ENCODE peak calls at places on chromosomes 11 and 22, in six cellular contexts. One of them, this sample, is unnamed.

GRCh38 chr11:64649304-64649703 is 58.3 kb downstream of the SLC22A12 start:
- DNase-seq in Karpas-422: peak
- DNase-seq in mesendoderm: peak
- DNase-seq in right atrium auricular region: no peak
- DNase-seq in pancreas: peak
- DNase-seq in astrocyte of the spinal cord: no peak
- DNase-seq in this sample: no peak

GRCh38 chr22:24327827-24328226 is 57.2 kb downstream of the SPECC1L start:
- DNase-seq in pancreas: no peak
- DNase-seq in Karpas-422: no peak
- DNase-seq in right atrium auricular region: no peak
- DNase-seq in mesendoderm: peak
- DNase-seq in astrocyte of the spinal cord: no peak
- DNase-seq in this sample: no peak

GRCh38 chr11:124602193-124602592 is 9.0 kb upstream of the PANX3 start:
- DNase-seq in mesendoderm: no peak
- DNase-seq in pancreas: no peak
- DNase-seq in right atrium auricular region: no peak
- DNase-seq in astrocyte of the spinal cord: peak
- DNase-seq in Karpas-422: no peak
- DNase-seq in this sample: peak

GRCh38 chr11:111047376-111047775 is 198.1 kb upstream of the POU2AF2 start:
- DNase-seq in mesendoderm: peak
- DNase-seq in astrocyte of the spinal cord: no peak
- DNase-seq in right atrium auricular region: no peak
- DNase-seq in pancreas: no peak
- DNase-seq in Karpas-422: no peak
- DNase-seq in this sample: peak

GRCh38 chr11:93000511-93001476 is 31.3 kb downstream of the MTNR1B start:
- DNase-seq in right atrium auricular region: no peak
- DNase-seq in astrocyte of the spinal cord: peak
- DNase-seq in pancreas: no peak
- DNase-seq in Karpas-422: no peak
- DNase-seq in mesendoderm: no peak
- DNase-seq in this sample: peak

GRCh38 chr11:129881570-129882170 is 13.7 kb downstream of the NFRKB start:
- DNase-seq in Karpas-422: peak
- DNase-seq in astrocyte of the spinal cord: peak
- DNase-seq in pancreas: no peak
- DNase-seq in mesendoderm: peak
- DNase-seq in right atrium auricular region: no peak
- DNase-seq in this sample: peak

GRCh38 chr11:117090111-117090706 is 8.0 kb downstream of the SIK3 start:
- DNase-seq in mesendoderm: no peak
- DNase-seq in astrocyte of the spinal cord: no peak
- DNase-seq in pancreas: no peak
- DNase-seq in Karpas-422: no peak
- DNase-seq in right atrium auricular region: no peak
- DNase-seq in this sample: no peak

GRCh38 chr11:76835928-76836612 is 24.6 kb upstream of the ACER3 start:
- DNase-seq in astrocyte of the spinal cord: peak
- DNase-seq in right atrium auricular region: no peak
- DNase-seq in pancreas: peak
- DNase-seq in Karpas-422: no peak
- DNase-seq in mesendoderm: no peak
- DNase-seq in this sample: peak

GRCh38 chr11:86802601-86803051 is 2.3 kb downstream of the PRSS23 start:
- DNase-seq in right atrium auricular region: no peak
- DNase-seq in mesendoderm: peak
- DNase-seq in astrocyte of the spinal cord: peak
- DNase-seq in Karpas-422: peak
- DNase-seq in pancreas: peak
- DNase-seq in this sample: peak

DNA sequence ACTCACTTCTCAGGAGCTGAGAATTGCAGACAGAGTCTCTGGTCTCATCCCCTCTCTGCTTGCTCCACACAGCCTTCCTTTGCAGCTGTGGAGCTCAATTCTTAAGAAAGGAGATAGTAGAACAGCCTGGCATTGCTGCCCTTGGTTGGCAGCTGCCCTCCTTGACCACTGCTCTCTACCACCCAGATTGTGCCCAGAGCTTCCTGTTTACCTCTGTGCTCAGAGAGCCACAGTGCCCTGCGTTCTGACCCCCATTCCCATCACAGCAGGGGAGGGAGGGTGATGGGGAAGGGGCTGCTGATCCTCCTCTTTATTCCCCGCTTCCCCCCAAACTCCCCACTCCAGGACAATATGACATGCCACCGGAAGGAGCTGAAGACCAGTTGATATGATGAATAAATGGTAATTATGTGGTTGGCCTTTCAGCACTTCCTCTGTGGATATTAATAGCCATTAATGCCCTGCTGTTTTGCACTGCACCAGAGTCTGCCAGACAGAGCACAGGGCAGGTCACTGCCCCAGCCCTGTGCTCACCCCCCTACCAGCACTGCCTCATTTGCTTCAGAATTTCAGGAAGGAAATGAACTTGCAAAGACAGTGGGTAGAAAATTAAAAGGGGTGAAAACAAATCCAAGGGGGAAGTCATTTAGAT is 426.8 kb upstream of the CADM1 start:
- DNase-seq in Karpas-422: peak
- DNase-seq in pancreas: no peak
- DNase-seq in right atrium auricular region: no peak
- DNase-seq in astrocyte of the spinal cord: no peak
- DNase-seq in mesendoderm: no peak
- DNase-seq in this sample: no peak
- H3K4me3 ChIP-seq in Karpas-422: no peak
- H3K4me3 ChIP-seq in pancreas: no peak
- H3K4me3 ChIP-seq in right atrium auricular region: no peak
- H3K4me3 ChIP-seq in astrocyte of the spinal cord: no peak
- H3K4me3 ChIP-seq in mesendoderm: no peak
- H3K4me3 ChIP-seq in this sample: no peak

GRCh38 chr11:613369-613968 is 2.3 kb downstream of the IRF7 start:
- DNase-seq in pancreas: peak
- DNase-seq in mesendoderm: peak
- DNase-seq in Karpas-422: peak
- DNase-seq in right atrium auricular region: no peak
- DNase-seq in astrocyte of the spinal cord: no peak
- DNase-seq in this sample: peak

GRCh38 chr11:615453-616319 is at the start of gene IRF7:
- DNase-seq in right atrium auricular region: peak
- DNase-seq in astrocyte of the spinal cord: peak
- DNase-seq in mesendoderm: peak
- DNase-seq in Karpas-422: peak
- DNase-seq in pancreas: peak
- DNase-seq in this sample: peak

GRCh38 chr11:612961-613300 is 2.8 kb downstream of the IRF7 start:
- DNase-seq in pancreas: peak
- DNase-seq in mesendoderm: no peak
- DNase-seq in Karpas-422: no peak
- DNase-seq in astrocyte of the spinal cord: no peak
- DNase-seq in right atrium auricular region: no peak
- DNase-seq in this sample: no peak

GRCh38 chr11:614583-615452 is 932 bp downstream of the IRF7 start:
- DNase-seq in pancreas: peak
- DNase-seq in right atrium auricular region: no peak
- DNase-seq in Karpas-422: no peak
- DNase-seq in mesendoderm: no peak
- DNase-seq in astrocyte of the spinal cord: no peak
- DNase-seq in this sample: no peak

GRCh38 chr11:614091-614582 is 1.6 kb downstream of the IRF7 start:
- DNase-seq in right atrium auricular region: no peak
- DNase-seq in pancreas: peak
- DNase-seq in Karpas-422: no peak
- DNase-seq in mesendoderm: no peak
- DNase-seq in astrocyte of the spinal cord: no peak
- DNase-seq in this sample: no peak
- H3K4me3 ChIP-seq in right atrium auricular region: no peak
- H3K4me3 ChIP-seq in pancreas: no peak
- H3K4me3 ChIP-seq in Karpas-422: peak
- H3K4me3 ChIP-seq in mesendoderm: no peak
- H3K4me3 ChIP-seq in astrocyte of the spinal cord: no peak
- H3K4me3 ChIP-seq in this sample: no peak

GRCh38 chr11:10122337-10123197 is 171.5 kb downstream of the SBF2 start:
- DNase-seq in astrocyte of the spinal cord: peak
- DNase-seq in mesendoderm: peak
- DNase-seq in right atrium auricular region: no peak
- DNase-seq in pancreas: no peak
- DNase-seq in Karpas-422: no peak
- DNase-seq in this sample: no peak

GRCh38 chr11:10130872-10131271 is 163.1 kb downstream of the SBF2 start:
- DNase-seq in right atrium auricular region: no peak
- DNase-seq in mesendoderm: no peak
- DNase-seq in astrocyte of the spinal cord: no peak
- DNase-seq in Karpas-422: no peak
- DNase-seq in pancreas: no peak
- DNase-seq in this sample: no peak

GRCh38 chr11:10125522-10126133 is 168.4 kb downstream of the SBF2 start:
- DNase-seq in Karpas-422: no peak
- DNase-seq in mesendoderm: no peak
- DNase-seq in pancreas: no peak
- DNase-seq in right atrium auricular region: no peak
- DNase-seq in astrocyte of the spinal cord: no peak
- DNase-seq in this sample: no peak
- H3K4me3 ChIP-seq in Karpas-422: no peak
- H3K4me3 ChIP-seq in mesendoderm: no peak
- H3K4me3 ChIP-seq in pancreas: no peak
- H3K4me3 ChIP-seq in right atrium auricular region: no peak
- H3K4me3 ChIP-seq in astrocyte of the spinal cord: no peak
- H3K4me3 ChIP-seq in this sample: no peak

GRCh38 chr11:78039919-78040671 is 17.0 kb upstream of the KCTD14 start:
- DNase-seq in right atrium auricular region: peak
- DNase-seq in Karpas-422: peak
- DNase-seq in astrocyte of the spinal cord: peak
- DNase-seq in mesendoderm: no peak
- DNase-seq in pancreas: peak
- DNase-seq in this sample: peak
- H3K4me3 ChIP-seq in right atrium auricular region: no peak
- H3K4me3 ChIP-seq in Karpas-422: peak
- H3K4me3 ChIP-seq in astrocyte of the spinal cord: peak
- H3K4me3 ChIP-seq in mesendoderm: no peak
- H3K4me3 ChIP-seq in pancreas: no peak
- H3K4me3 ChIP-seq in this sample: no peak

GRCh38 chr11:803770-804598 is 1.0 kb downstream of the PIDD1 start:
- DNase-seq in Karpas-422: peak
- DNase-seq in right atrium auricular region: no peak
- DNase-seq in pancreas: no peak
- DNase-seq in mesendoderm: no peak
- DNase-seq in astrocyte of the spinal cord: no peak
- DNase-seq in this sample: peak
- H3K4me3 ChIP-seq in Karpas-422: peak
- H3K4me3 ChIP-seq in right atrium auricular region: no peak
- H3K4me3 ChIP-seq in pancreas: no peak
- H3K4me3 ChIP-seq in mesendoderm: no peak
- H3K4me3 ChIP-seq in astrocyte of the spinal cord: peak
- H3K4me3 ChIP-seq in this sample: peak

DNA sequence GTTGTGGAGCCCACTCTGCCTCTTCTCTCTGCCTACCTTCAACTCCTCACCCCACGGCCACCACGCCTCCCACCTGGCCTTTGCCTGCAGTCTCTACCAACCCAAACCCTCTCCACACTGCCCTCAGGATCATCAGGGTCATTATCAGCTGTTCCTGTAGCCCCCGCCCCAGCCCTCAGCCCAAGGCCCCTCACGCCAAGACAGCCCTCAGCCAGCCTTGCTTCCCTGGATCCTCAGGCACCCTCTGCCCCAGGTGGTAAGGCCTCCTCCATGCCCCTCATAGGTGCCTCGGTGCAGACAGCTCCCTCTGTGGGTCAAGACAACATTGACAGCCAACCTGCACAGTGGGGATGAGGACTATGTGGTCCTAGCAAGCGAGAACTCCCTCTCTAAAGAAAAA is 1.7 kb downstream of the SBF1 start:
- DNase-seq in astrocyte of the spinal cord: no peak
- DNase-seq in right atrium auricular region: no peak
- DNase-seq in Karpas-422: peak
- DNase-seq in mesendoderm: peak
- DNase-seq in pancreas: no peak
- DNase-seq in this sample: peak
- H3K4me3 ChIP-seq in astrocyte of the spinal cord: no peak
- H3K4me3 ChIP-seq in right atrium auricular region: no peak
- H3K4me3 ChIP-seq in Karpas-422: peak
- H3K4me3 ChIP-seq in mesendoderm: no peak
- H3K4me3 ChIP-seq in pancreas: no peak
- H3K4me3 ChIP-seq in this sample: peak

DNA sequence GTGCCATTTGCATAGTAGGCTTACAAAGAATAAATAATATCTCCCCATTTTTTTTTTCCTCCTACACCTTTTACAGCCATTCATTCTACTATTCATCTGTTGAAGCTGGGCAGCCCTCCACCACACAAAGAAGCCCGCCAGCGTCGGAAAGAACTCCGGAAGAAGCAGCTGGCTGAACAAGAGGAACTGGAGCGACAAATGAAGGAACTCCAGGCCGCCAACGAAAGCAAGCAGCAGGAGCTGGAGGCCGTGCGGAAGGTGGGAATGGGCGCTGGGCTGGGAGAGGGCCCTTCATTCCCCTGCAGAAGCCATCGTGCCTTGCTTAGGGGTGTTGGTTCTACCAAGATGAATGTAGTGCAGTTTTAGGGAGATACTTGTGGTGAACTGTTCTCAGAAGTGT is 68.6 kb downstream of the SWAP70 start:
- DNase-seq in astrocyte of the spinal cord: no peak
- DNase-seq in Karpas-422: no peak
- DNase-seq in pancreas: no peak
- DNase-seq in mesendoderm: no peak
- DNase-seq in right atrium auricular region: no peak
- DNase-seq in this sample: no peak
- H3K4me3 ChIP-seq in astrocyte of the spinal cord: no peak
- H3K4me3 ChIP-seq in Karpas-422: no peak
- H3K4me3 ChIP-seq in pancreas: no peak
- H3K4me3 ChIP-seq in mesendoderm: no peak
- H3K4me3 ChIP-seq in right atrium auricular region: no peak
- H3K4me3 ChIP-seq in this sample: no peak

This sample was measured in foreskin fibroblast.